ENCODE peak calls at places on chromosome X, in ten cellular contexts. W, L, Z, I, R, D, C, T, P and B are unnamed samples.

GRCh38 chrX:10134921-10135320 is 21.9 kb upstream of the CLCN4 start:
- DNase-seq in Z (no peak), W (no peak), T (no peak), P (no peak), R (no peak), L (no peak), I (no peak), C (no peak), D (no peak), B (no peak)

GRCh38 chrX:141467442-141467841 is 117.1 kb downstream of the SPANXA1 start:
- DNase-seq in D (peak; percentile 37), W (no peak), Z (no peak), C (no peak), R (peak; percentile 2), L (no peak), P (no peak), T (no peak), I (no peak), B (no peak)

GRCh38 chrX:95536661-95537060 is 1148.0 kb upstream of the DIAPH2 start:
- DNase-seq in I (no peak), R (no peak), D (no peak), T (no peak), P (no peak), W (no peak), C (no peak), L (no peak), Z (no peak), B (no peak)

GRCh38 chrX:78650906-78651437 is 8.2 kb downstream of the RTL3 start:
- DNase-seq in Z (no peak), T (no peak), L (peak; percentile 91), D (peak; percentile 74), I (peak; percentile 2), P (peak; percentile 44), R (peak; percentile 68), C (no peak), W (peak; percentile 41), B (no peak)

GRCh38 chrX:119004920-119005524 is 30.6 kb downstream of the LONRF3 start:
- DNase-seq in T (peak; percentile 14), Z (peak; percentile 49), L (peak; percentile 56), R (peak; percentile 62), D (peak; percentile 52), W (peak; percentile 32), C (peak; percentile 53), I (peak; percentile 7), P (no peak), B (peak; percentile 66)

GRCh38 chrX:22634081-22634480 is 361.4 kb downstream of the CBLL2 start:
- DNase-seq in P (peak; percentile 41), Z (no peak), D (peak; percentile 13), I (peak; percentile 5), T (no peak), L (no peak), W (no peak), C (no peak), R (peak; percentile 76), B (peak; percentile 66)

GRCh38 chrX:101749436-101749835 is 89.8 kb upstream of the ARMCX2 start:
- DNase-seq in I (no peak), L (no peak), W (no peak), R (peak; percentile 3), T (no peak), Z (peak; percentile 6), D (peak; percentile 11), P (no peak), C (no peak), B (no peak)

GRCh38 chrX:33725556-33726232 is 406.4 kb downstream of the FAM47A start:
- DNase-seq in P (no peak), Z (peak; percentile 39), L (peak; percentile 15), D (peak; percentile 1), C (peak; percentile 53), R (no peak), I (no peak), T (no peak), W (no peak), B (peak; percentile 0)

GRCh38 chrX:82208976-82209375 is 1007.1 kb downstream of the SH3BGRL start:
- DNase-seq in T (no peak), I (no peak), L (no peak), R (no peak), C (peak; percentile 78), P (no peak), D (no peak), Z (no peak), W (no peak), B (no peak)

GRCh38 chrX:40205471-40205870 is 107.7 kb upstream of the BCOR start:
- DNase-seq in L (no peak), P (no peak), W (no peak), Z (no peak), T (no peak), R (peak; percentile 10), C (no peak), D (no peak), I (no peak), B (no peak)

GRCh38 chrX:115339441-115340025 is 50.0 kb downstream of the LUZP4 start:
- DNase-seq in P (no peak), C (no peak), W (no peak), Z (no peak), L (no peak), D (no peak), I (no peak), T (no peak), R (no peak), B (peak; percentile 11)

GRCh38 chrX:156002517-156002916 is 5.0 kb downstream of the IL9R start:
- DNase-seq in Z (no peak), T (no peak), P (no peak), W (no peak), C (no peak), I (no peak), L (peak; percentile 39), D (peak; percentile 79), R (no peak), B (peak; percentile 38)

GRCh38 chrX:133229361-133229760 is 11.2 kb upstream of the TFDP3 start:
- DNase-seq in P (no peak), R (no peak), Z (peak; percentile 44), I (no peak), C (no peak), T (no peak), D (peak; percentile 54), W (no peak), L (no peak), B (no peak)

GRCh38 chrX:9848718-9849481 is 62.7 kb downstream of the SHROOM2 start:
- DNase-seq in R (no peak), W (no peak), P (no peak), I (no peak), T (no peak), C (no peak), Z (no peak), D (no peak), L (no peak), B (no peak)

GRCh38 chrX:108000751-108001150 is 18.6 kb upstream of the TEX13B start:
- DNase-seq in R (peak; percentile 23), Z (no peak), D (no peak), I (no peak), C (no peak), L (peak; percentile 7), T (no peak), W (no peak), P (no peak), B (no peak)

GRCh38 chrX:20680998-20681397 is 414.3 kb upstream of the RPS6KA3 start:
- DNase-seq in L (peak; percentile 2), D (no peak), Z (no peak), C (no peak), R (peak; percentile 27), W (no peak), P (no peak), I (no peak), T (no peak), B (peak; percentile 15)

GRCh38 chrX:35664838-35665237 is 133.3 kb upstream of the MAGEB16 start:
- DNase-seq in T (no peak), W (no peak), D (no peak), R (no peak), L (no peak), Z (peak; percentile 1), C (no peak), I (no peak), P (no peak), B (no peak)

GRCh38 chrX:100072286-100072685 is 337.8 kb downstream of the PCDH19 start:
- DNase-seq in T (no peak), I (no peak), C (no peak), P (no peak), D (no peak), W (no peak), Z (no peak), R (no peak), L (no peak), B (no peak)

GRCh38 chrX:103608305-103608963 is 671 bp downstream of the TCEAL3 start:
- DNase-seq in D (no peak), C (no peak), T (no peak), R (peak; percentile 12), P (no peak), Z (no peak), W (no peak), I (no peak), L (no peak), B (peak; percentile 6)

GRCh38 chrX:36957425-36958328 is 50.5 kb upstream of the FAM47C start:
- DNase-seq in C (no peak), L (no peak), Z (peak; percentile 39), W (no peak), P (no peak), I (no peak), D (no peak), T (no peak), R (no peak), B (peak; percentile 9)

GRCh38 chrX:113305496-113305895 is 464.9 kb upstream of the AMOT start:
- DNase-seq in Z (no peak), D (peak; percentile 81), T (no peak), L (no peak), C (no peak), W (no peak), I (peak; percentile 46), R (peak; percentile 1), P (no peak), B (peak; percentile 50)

GRCh38 chrX:78104447-78105176 is 564 bp downstream of the PGK1 start:
- DNase-seq in Z (peak; percentile 43), C (peak; percentile 31), P (peak; percentile 24), W (peak; percentile 28), I (no peak), D (peak; percentile 58), L (peak; percentile 87), R (peak; percentile 73), T (no peak), B (peak; percentile 53)

GRCh38 chrX:86047174-86047991 is at the start of gene CHM:
- DNase-seq in I (no peak), Z (peak; percentile 92), C (no peak), D (peak; percentile 86), R (peak; percentile 85), P (peak; percentile 53), T (peak; percentile 35), W (peak; percentile 72), L (peak; percentile 81), B (peak; percentile 75)

GRCh38 chrX:22247169-22247568 is 25.5 kb upstream of the CBLL2 start:
- DNase-seq in C (no peak), Z (no peak), I (no peak), R (peak; percentile 30), W (no peak), L (no peak), D (peak; percentile 36), T (no peak), P (no peak), B (peak; percentile 9)

GRCh38 chrX:130801901-130802300 is 101.1 kb downstream of the ENOX2 start:
- DNase-seq in T (no peak), Z (no peak), R (peak; percentile 8), I (no peak), C (no peak), L (no peak), P (no peak), W (no peak), D (no peak), B (no peak)

GRCh38 chrX:21375795-21376069 is 1.5 kb downstream of the CNKSR2 start:
- DNase-seq in W (no peak), T (no peak), L (no peak), Z (no peak), D (no peak), R (no peak), C (no peak), P (no peak), I (no peak), B (no peak)

GRCh38 chrX:69314436-69315348 is 149.4 kb upstream of the PJA1 start:
- DNase-seq in R (no peak), W (no peak), P (no peak), C (no peak), T (no peak), L (no peak), D (no peak), I (no peak), Z (no peak), B (no peak)

GRCh38 chrX:275967-276587 is 5.1 kb upstream of the PLCXD1 start:
- DNase-seq in C (no peak), Z (peak; percentile 84), R (peak; percentile 76), D (peak; percentile 70), I (no peak), W (peak; percentile 43), T (no peak), P (no peak), L (peak; percentile 71), B (peak; percentile 90)